ENCODE peak calls at places on chromosomes 5 and 9, in seven cellular contexts. V, M, U, Y, A, P and X are unnamed samples.

GRCh38 chr9:93955356-93956182 is 414 bp upstream of the BARX1 start:
- DNase-seq in V (no peak), Y (no peak), P (no peak), A (peak), U (no peak), M (no peak), X (no peak)

GRCh38 chr9:129310666-129311350 is 132.7 kb upstream of the IER5L start:
- DNase-seq in U (no peak), Y (no peak), A (no peak), P (no peak), V (peak), M (no peak), X (no peak)

GRCh38 chr5:36418172-36418979 is 116.7 kb upstream of the RANBP3L start:
- DNase-seq in V (peak), Y (peak), M (no peak), P (no peak), A (no peak), U (no peak), X (no peak)

GRCh38 chr9:14349141-14349817 is 35.3 kb upstream of the NFIB start:
- DNase-seq in A (no peak), V (peak), P (no peak), U (no peak), Y (no peak), M (no peak), X (no peak)

GRCh38 chr9:86948153-86948929 is 1.0 kb upstream of the GAS1 start:
- DNase-seq in Y (peak), M (peak), V (peak), U (peak), A (peak), P (peak), X (peak)

GRCh38 chr5:32499261-32499660 is 54.7 kb upstream of the ZFR start:
- DNase-seq in P (no peak), M (no peak), V (no peak), A (no peak), U (no peak), Y (no peak), X (no peak)

GRCh38 chr5:144206136-144206535 is 35.5 kb downstream of the KCTD16 start:
- DNase-seq in A (no peak), M (no peak), Y (no peak), P (no peak), U (no peak), V (peak), X (no peak)

GRCh38 chr9:74777136-74777879 is 110.4 kb downstream of the TRPM6 start:
- DNase-seq in M (peak), V (peak), P (peak), Y (peak), A (peak), U (peak), X (peak)

GRCh38 chr9:73038613-73039012 is 85.8 kb upstream of the ALDH1A1 start:
- DNase-seq in A (peak), M (no peak), Y (no peak), V (peak), U (peak), P (no peak), X (no peak)

GRCh38 chr5:11511878-11512277 is 392.4 kb downstream of the CTNND2 start:
- DNase-seq in U (no peak), A (no peak), V (no peak), P (no peak), Y (no peak), M (no peak), X (no peak)

GRCh38 chr5:139885857-139886208 is 90.2 kb downstream of the PSD2 start:
- DNase-seq in M (no peak), U (no peak), P (no peak), Y (no peak), A (no peak), V (no peak), X (no peak)

GRCh38 chr5:164252-164651 is 27.0 kb upstream of the LRRC14B start:
- DNase-seq in M (no peak), V (no peak), U (no peak), P (no peak), Y (no peak), A (no peak), X (no peak)

GRCh38 chr5:1792842-1793266 is 6.8 kb downstream of the MRPL36 start:
- DNase-seq in P (peak), Y (peak), U (peak), V (peak), A (no peak), M (peak), X (no peak)

GRCh38 chr9:1759901-1760300 is 255.2 kb upstream of the SMARCA2 start:
- DNase-seq in Y (peak), A (no peak), U (no peak), P (no peak), M (no peak), V (no peak), X (no peak)

GRCh38 chr9:108022246-108022935 is 532.8 kb upstream of the KLF4 start:
- DNase-seq in M (no peak), U (no peak), P (no peak), V (no peak), Y (no peak), A (no peak), X (no peak)

GRCh38 chr5:123124495-123125171 is 35.6 kb downstream of the PRDM6 start:
- DNase-seq in M (no peak), V (no peak), P (no peak), U (no peak), A (no peak), Y (no peak), X (no peak)

GRCh38 chr9:120267929-120268328 is 312.0 kb downstream of the CDK5RAP2 start:
- DNase-seq in V (no peak), P (no peak), U (no peak), A (no peak), Y (no peak), M (no peak), X (no peak)

GRCh38 chr5:169757016-169757415 is 119.9 kb downstream of the DOCK2 start:
- DNase-seq in A (no peak), V (peak), P (no peak), M (peak), U (no peak), Y (no peak), X (no peak)

GRCh38 chr5:89004379-89004778 is 121.4 kb upstream of the MEF2C start:
- DNase-seq in Y (no peak), V (no peak), A (no peak), P (no peak), U (no peak), M (no peak), X (no peak)

DNA sequence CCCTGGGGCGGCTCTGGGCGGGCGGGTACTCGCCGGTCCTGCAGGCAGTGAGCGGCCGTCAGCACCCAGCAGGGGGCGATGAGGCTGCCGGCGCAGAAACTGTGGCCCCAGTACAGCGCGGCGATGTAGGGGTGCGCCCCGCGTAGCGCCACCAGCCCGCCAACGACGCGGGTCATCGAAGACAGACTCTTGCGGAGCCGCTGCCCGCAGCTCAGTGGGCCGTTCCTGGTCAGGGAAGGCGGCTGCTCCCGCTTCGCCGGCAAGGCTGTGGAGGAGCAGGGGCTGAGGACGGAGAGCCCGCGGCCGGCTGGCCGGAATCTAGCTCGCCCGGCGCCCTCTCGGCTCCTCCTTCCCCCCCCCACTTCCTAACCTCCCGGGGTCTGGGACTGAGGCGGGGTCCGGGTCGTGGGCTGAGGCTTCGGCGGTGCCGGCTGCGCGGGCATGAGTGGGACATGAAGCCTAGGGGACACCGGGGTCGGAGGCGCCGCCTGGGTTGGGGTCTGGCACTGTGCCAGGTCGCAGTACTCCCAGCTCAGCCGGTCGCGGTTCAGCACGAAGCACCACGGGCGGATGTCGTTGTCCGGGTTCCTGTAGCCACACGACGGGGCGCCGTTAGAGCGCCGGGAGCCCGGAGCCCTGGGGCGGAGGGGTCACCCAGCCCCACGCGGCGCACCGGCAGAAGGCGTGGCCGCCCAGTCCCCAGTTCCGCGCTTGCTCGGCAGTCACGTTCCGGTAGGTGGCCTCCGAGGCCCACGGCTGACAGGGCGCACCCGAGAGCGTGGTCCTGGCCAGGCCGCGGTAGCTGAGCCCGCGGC is 3.6 kb upstream of the PFN3 start:
- DNase-seq in U (peak), Y (peak), V (peak), P (peak), M (peak), A (peak), X (peak)
- TF ChIP-seq CTCF in U (peak), Y (peak), V (peak), P (peak), M (peak), A (peak), X (peak)

GRCh38 chr5:76331139-76331538 is 71.9 kb upstream of the IQGAP2 start:
- DNase-seq in Y (no peak), M (no peak), A (no peak), P (no peak), V (no peak), U (no peak), X (no peak)
- TF ChIP-seq CTCF in Y (no peak), M (no peak), A (no peak), P (no peak), V (no peak), U (no peak), X (no peak)

DNA sequence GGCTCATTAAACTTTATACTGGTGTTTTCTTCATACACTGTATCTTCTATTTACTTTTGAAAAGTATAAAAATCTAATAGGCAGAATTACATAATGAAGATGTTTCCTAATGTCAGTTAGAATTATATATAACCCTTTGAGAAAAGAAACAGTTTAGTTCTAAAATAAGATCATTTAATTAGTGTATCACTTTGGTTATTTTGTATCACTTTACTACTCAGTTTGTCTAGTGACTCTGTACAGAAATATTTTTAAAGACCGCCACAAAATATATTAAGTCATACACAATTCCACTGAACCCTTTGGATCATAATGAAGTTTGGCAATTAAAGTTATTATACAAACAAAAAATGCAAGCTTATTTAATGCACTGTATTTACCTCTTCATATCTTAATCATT is 15.0 kb downstream of the RFX3 start:
- DNase-seq in V (no peak), Y (no peak), U (no peak), P (no peak), A (no peak), M (no peak), X (no peak)
- TF ChIP-seq CTCF in V (no peak), Y (no peak), U (no peak), P (no peak), A (no peak), M (no peak), X (no peak)

DNA sequence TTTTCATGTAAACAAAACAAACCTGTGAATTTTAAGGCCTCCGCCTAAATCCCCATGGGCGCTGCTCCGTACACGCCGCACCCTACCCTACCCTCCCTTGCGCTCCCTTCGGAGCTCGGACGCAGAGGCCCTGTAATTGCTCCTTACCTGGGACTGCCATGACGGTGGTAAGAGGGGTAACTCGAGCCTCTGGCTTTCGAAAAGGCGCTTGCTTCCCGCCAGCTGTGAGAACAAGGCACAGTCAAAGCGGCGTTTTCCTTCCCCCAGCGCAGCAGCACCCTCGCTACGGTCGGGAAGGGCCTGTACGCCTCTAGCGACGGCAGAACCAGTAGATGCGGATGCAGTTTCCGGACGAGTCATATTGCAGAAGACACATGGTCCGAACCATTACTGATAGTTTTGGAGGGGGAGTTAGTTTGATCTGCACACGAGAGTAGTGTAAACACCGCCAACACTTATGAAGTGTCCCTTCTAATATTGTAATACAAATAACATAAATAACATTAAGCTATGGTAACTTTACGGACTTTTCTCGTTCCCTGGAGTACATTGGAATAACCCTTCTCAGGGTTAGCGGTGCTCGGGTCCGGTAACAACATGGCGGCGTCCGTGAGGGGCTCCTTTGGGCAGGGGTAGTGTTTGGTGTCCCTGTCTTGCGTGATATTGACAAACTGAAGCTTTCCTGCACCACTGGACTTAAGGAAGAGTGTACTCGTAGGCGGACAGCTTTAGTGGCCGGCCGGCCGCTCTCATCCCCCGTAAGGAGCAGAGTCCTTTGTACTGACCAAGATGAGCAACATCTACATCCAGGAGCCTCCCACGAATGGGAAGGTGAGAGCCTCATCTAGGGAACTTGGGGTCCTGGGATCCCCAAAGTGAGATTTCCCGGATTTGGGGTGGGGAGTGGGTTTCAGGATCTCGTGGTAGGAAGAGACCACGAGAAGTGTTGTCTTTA is at the start of the genes CWC27 and SREK1IP1:
- DNase-seq in M (peak), A (peak), Y (peak), P (peak), V (peak), U (peak), X (peak)
- TF ChIP-seq CTCF in M (peak), A (no peak), Y (no peak), P (no peak), V (peak), U (no peak), X (no peak)

GRCh38 chr5:54852007-54852406 is 133.4 kb downstream of the ESM1 start:
- DNase-seq in U (no peak), Y (no peak), V (no peak), A (no peak), M (no peak), P (no peak), X (no peak)
- TF ChIP-seq CTCF in U (no peak), Y (no peak), V (no peak), A (no peak), M (peak), P (no peak), X (no peak)

GRCh38 chr5:162956570-162956969 is 480.8 kb upstream of the CCNG1 start:
- DNase-seq in P (no peak), U (no peak), V (no peak), M (no peak), A (no peak), Y (no peak), X (no peak)
- TF ChIP-seq CTCF in P (peak), U (no peak), V (no peak), M (no peak), A (peak), Y (peak), X (no peak)

GRCh38 chr9:130770679-130771442 is 64.2 kb upstream of the ABL1 start:
- DNase-seq in U (peak), M (peak), Y (peak), P (peak), A (no peak), V (peak), X (no peak)
- TF ChIP-seq CTCF in U (peak), M (peak), Y (peak), P (peak), A (peak), V (peak), X (no peak)

GRCh38 chr9:7172445-7173115 is 414.8 kb downstream of the KDM4C start:
- DNase-seq in U (no peak), A (no peak), P (no peak), V (peak), Y (no peak), M (no peak), X (no peak)
- TF ChIP-seq CTCF in U (no peak), A (no peak), P (no peak), V (no peak), Y (no peak), M (no peak), X (no peak)

GRCh38 chr9:112945620-112946208 is 55.0 kb upstream of the SLC46A2 start:
- DNase-seq in M (no peak), P (no peak), A (peak), Y (peak), V (no peak), U (no peak), X (no peak)
- TF ChIP-seq CTCF in M (peak), P (no peak), A (peak), Y (peak), V (no peak), U (no peak), X (no peak)